ENCODE peak calls at places on chromosomes 16 and 17, in five cellular contexts. V is NB4, L is AG04450, H is astrocyte, J is foreskin fibroblast. B is an unnamed sample.

GRCh38 chr17:65294184-65294719 is 157.1 kb downstream of the RGS9 start:
- DNase-seq in V (peak), L (peak), H (peak), J (peak), B (peak)

GRCh38 chr17:78748730-78749317 is 33.2 kb downstream of the CYTH1 start:
- DNase-seq in V (peak), L (no peak), H (peak), J (peak), B (peak)

GRCh38 chr17:15233022-15233805 is 31.9 kb downstream of the PMP22 start:
- DNase-seq in V (peak), L (no peak), H (peak), J (peak), B (peak)

GRCh38 chr16:14405611-14406537 is 224.2 kb downstream of the PARN start:
- DNase-seq in V (peak), L (no peak), H (no peak), J (no peak), B (no peak)

GRCh38 chr16:48157302-48157701 is 1.5 kb upstream of the ABCC12 start:
- DNase-seq in V (no peak), L (no peak), H (no peak), J (no peak), B (no peak)

GRCh38 chr17:39872700-39873099 is 4.7 kb downstream of the ZPBP2 start:
- DNase-seq in V (peak), L (peak), H (peak), J (peak), B (peak)

GRCh38 chr17:49486012-49486641 is 9.0 kb upstream of the NGFR start:
- DNase-seq in V (peak), L (no peak), H (no peak), J (no peak), B (no peak)

GRCh38 chr17:31696184-31696602 is 162.9 kb downstream of the COPRS start:
- DNase-seq in V (no peak), L (peak), H (peak), J (peak), B (peak)

GRCh38 chr17:42673266-42673884 is 3.4 kb downstream of the PLEKHH3 start:
- DNase-seq in V (peak), L (no peak), H (no peak), J (no peak), B (no peak)

GRCh38 chr17:2547176-2547575 is 35.5 kb upstream of the METTL16 start:
- DNase-seq in V (no peak), L (no peak), H (no peak), J (peak), B (no peak)

GRCh38 chr17:703081-703875 is 11.4 kb downstream of the VPS53 start:
- DNase-seq in V (no peak), L (no peak), H (no peak), J (no peak), B (no peak)

GRCh38 chr16:4323845-4324478 is 8.1 kb downstream of the GLIS2 start:
- DNase-seq in V (no peak), L (no peak), H (no peak), J (peak), B (no peak)

GRCh38 chr17:77174928-77175720 is 34.4 kb downstream of the SEC14L1 start:
- DNase-seq in V (no peak), L (no peak), H (no peak), J (no peak), B (no peak)

GRCh38 chr17:49196520-49196919 is 13.9 kb downstream of the GNGT2 start:
- DNase-seq in V (no peak), L (no peak), H (no peak), J (no peak), B (no peak)

GRCh38 chr17:60158751-60159478 is 9.1 kb downstream of the CA4 start:
- DNase-seq in V (no peak), L (no peak), H (no peak), J (peak), B (no peak)

GRCh38 chr16:90031186-90031930 is 12.1 kb upstream of the DBNDD1 start:
- DNase-seq in V (peak), L (no peak), H (no peak), J (no peak), B (no peak)

GRCh38 chr17:75024686-75025397 is 12.4 kb downstream of the MRPL58 start:
- DNase-seq in V (no peak), L (no peak), H (no peak), J (no peak), B (no peak)

GRCh38 chr17:18961634-18962493 is 9.9 kb downstream of the SLC5A10 start:
- DNase-seq in V (no peak), L (no peak), H (no peak), J (no peak), B (no peak)

GRCh38 chr16:47777191-47777590 is 316.1 kb downstream of the PHKB start:
- DNase-seq in V (peak), L (no peak), H (peak), J (peak), B (peak)

GRCh38 chr17:63438092-63439051 is 7.7 kb downstream of the CYB561 start:
- DNase-seq in V (no peak), L (no peak), H (no peak), J (no peak), B (no peak)

GRCh38 chr17:48612854-48613691 is 2.0 kb downstream of the HOXB8 start:
- DNase-seq in V (peak), L (no peak), H (no peak), J (peak), B (no peak)

GRCh38 chr17:18850679-18851078 is 7.3 kb upstream of the PRPSAP2 start:
- DNase-seq in V (no peak), L (no peak), H (no peak), J (no peak), B (no peak)

GRCh38 chr16:29784901-29785500 is 5.5 kb upstream of the KIF22 start:
- DNase-seq in V (no peak), L (no peak), H (peak), J (peak), B (no peak)

GRCh38 chr17:6101706-6102105 is 31.5 kb downstream of the WSCD1 start:
- DNase-seq in V (no peak), L (no peak), H (no peak), J (no peak), B (no peak)

GRCh38 chr16:75378616-75379015 is 54.7 kb downstream of the CFDP1 start:
- DNase-seq in V (no peak), L (no peak), H (no peak), J (peak), B (no peak)
- H3K4me3 ChIP-seq in V (no peak), L (no peak), H (no peak), J (no peak), B (no peak)

GRCh38 chr16:12398029-12398735 is 405.5 kb downstream of the CPPED1 start:
- DNase-seq in V (no peak), L (no peak), H (peak), J (no peak), B (no peak)
- TF ChIP-seq CTCF in V (no peak), L (no peak), H (no peak), J (no peak), B (no peak)

DNA sequence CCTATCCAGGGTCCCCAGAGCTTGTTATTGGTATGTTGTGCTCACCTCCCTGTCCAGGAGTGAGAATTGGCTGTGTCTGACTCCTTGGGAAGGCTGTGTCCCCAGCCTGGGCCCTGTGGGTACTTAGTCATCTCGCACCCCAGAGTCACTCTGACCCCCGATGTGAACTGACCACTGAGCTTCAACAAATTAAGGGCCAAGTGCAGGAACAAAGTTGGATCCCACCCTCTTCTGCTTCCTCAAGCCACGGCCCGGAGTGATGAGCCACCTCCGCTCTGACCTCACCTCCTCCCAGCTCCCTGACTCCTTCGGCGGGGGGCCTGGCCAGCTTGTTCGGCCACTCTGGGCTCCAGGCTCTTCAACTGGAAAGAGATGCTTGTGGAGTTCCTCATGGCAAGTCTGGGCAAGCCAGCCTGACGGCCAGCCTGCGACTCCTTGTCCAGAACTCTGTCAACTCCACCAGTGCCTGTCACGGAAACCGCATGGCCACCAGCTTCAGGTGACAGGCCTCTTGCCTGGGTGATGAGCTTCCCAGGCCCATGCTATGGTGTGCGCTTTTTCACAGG is 22.3 kb upstream of the MPRIP start:
- DNase-seq in V (no peak), L (no peak), H (no peak), J (no peak), B (no peak)
- H3K4me3 ChIP-seq in V (no peak), L (no peak), H (no peak), J (no peak), B (no peak)

GRCh38 chr16:83926726-83927397 is 26.2 kb upstream of the OSGIN1 start:
- DNase-seq in V (peak), L (peak), H (peak), J (peak), B (peak)
- TF ChIP-seq CTCF in V (peak), L (peak), H (peak), J (peak), B (peak)

DNA sequence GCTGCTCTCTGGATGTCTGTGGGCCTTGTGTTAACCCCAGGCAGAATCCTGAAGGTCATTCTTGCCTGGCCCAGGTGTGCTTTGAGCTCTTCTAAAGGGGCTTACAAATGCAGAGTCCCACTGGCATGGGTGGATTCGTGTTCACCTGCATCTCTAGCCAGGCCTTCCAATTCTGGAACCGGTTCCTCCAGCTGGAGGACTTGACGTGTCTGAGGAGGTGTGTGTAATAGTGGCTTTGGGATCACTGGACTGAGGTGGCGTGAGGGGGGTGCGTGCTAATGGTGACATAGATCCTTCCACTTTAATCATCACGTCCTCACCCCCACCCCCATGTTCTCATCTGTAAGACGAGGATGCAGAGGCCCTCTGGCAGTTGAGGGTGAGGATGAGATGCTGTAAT is 4.8 kb downstream of the GSE1 start:
- DNase-seq in V (no peak), L (no peak), H (no peak), J (no peak), B (no peak)
- H3K4me3 ChIP-seq in V (no peak), L (no peak), H (no peak), J (no peak), B (no peak)

GRCh38 chr16:81347425-81347824 is 32.7 kb downstream of the GAN start:
- DNase-seq in V (no peak), L (no peak), H (no peak), J (no peak), B (no peak)

GRCh38 chr16:81353895-81354294 is 39.1 kb downstream of the GAN start:
- DNase-seq in V (no peak), L (no peak), H (no peak), J (no peak), B (no peak)

GRCh38 chr16:81349608-81350305 is 35.0 kb downstream of the GAN start:
- DNase-seq in V (no peak), L (no peak), H (peak), J (no peak), B (no peak)

DNA sequence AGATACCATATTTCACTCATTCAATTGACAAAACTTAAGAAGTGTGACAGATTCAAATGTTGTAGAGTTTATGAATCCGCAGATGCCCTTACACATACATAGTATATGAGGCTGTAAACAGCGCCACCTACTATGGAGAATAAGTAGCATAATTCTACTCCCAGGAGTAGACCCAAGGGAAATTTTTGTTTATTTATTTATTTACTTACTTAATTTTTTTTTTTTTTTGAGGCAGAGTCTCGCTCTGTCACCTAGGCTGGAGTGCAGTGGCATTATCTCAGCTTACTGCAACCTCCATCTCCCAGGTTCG is 35.5 kb downstream of the GAN start:
- DNase-seq in V (peak), L (no peak), H (no peak), J (no peak), B (no peak)
- TF ChIP-seq CTCF in V (no peak), L (no peak), H (no peak), J (no peak), B (no peak)

DNA sequence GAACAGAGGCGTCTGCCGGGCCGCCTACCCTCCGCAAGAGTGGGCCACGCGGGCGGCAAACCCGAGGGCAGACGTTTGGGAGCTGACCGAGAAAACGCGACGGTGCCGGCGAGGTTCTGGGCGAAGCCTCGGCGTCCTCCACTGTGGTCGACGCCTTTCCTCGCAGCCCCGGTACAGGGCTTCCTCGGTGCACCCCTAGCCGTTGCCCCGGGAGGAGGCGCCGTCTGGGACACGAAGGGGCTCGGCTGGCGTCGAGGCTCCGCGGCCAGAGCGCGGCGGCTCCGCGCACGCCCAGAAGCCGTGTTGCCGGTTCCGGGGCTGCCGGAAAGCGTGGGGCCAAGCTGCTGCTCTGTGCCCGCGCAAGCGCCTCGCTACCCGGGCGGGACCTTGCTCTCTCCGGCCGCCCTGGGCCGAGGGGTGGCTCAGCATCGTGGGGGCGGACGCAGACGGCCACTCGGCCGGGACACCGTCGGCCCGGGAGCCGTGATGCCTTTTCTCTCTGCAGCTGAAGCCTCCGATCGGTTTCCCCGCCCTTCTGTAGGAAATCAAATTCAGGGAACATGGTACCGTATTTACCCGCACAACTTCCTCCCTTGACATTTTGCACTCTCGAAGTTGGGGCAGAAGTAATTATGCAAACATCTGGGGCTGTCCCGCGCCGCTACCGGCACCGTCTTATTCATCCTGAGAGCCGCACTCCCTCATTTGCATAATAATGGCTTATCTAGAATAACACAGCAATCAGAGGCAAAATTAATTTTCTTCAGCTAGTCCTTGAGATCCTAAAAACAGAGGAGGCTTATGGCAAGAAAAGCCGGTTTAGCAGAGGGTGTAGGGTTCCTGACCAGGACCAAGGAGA is 7.3 kb upstream of the CBX8 start:
- DNase-seq in V (peak), L (no peak), H (no peak), J (peak), B (no peak)
- H3K4me3 ChIP-seq in V (no peak), L (peak), H (no peak), J (no peak), B (no peak)

GRCh38 chr16:23296994-23297393 is 5.1 kb upstream of the SCNN1B start:
- DNase-seq in V (peak), L (no peak), H (no peak), J (no peak), B (no peak)
- TF ChIP-seq CTCF in V (peak), L (no peak), H (no peak), J (no peak), B (peak)

B was measured in HFF-Myc.